ENCODE peak calls at places on chromosome 2, in six cellular contexts. W is IMR-90, V is neural progenitor cell, P is choroid plexus epithelial cell, A is HCT116, L is K562. G is an unnamed sample.

GRCh38 chr2:72255540-72255939 is 107.9 kb upstream of the CYP26B1 start:
- DNase-seq in W (no peak), V (no peak), P (no peak), A (no peak), L (no peak), G (no peak)

GRCh38 chr2:66587216-66587615 is 152.3 kb downstream of the MEIS1 start:
- DNase-seq in W (peak), V (peak), P (peak), A (no peak), L (peak), G (no peak)

GRCh38 chr2:151946856-151947523 is 118.8 kb upstream of the ARL5A start:
- DNase-seq in W (peak), V (peak), P (peak), A (peak), L (peak), G (peak)

GRCh38 chr2:171956135-171956830 is 34.0 kb downstream of the HAT1 start:
- DNase-seq in W (no peak), V (no peak), P (no peak), A (no peak), L (no peak), G (no peak)

GRCh38 chr2:48250943-48251342 is 279.0 kb upstream of the STON1 start:
- DNase-seq in W (peak), V (no peak), P (peak), A (no peak), L (no peak), G (peak)

GRCh38 chr2:232393556-232393955 is 13.1 kb upstream of the ALPG start:
- DNase-seq in W (no peak), V (no peak), P (no peak), A (no peak), L (no peak), G (no peak)

GRCh38 chr2:25323042-25323514 is 18.6 kb downstream of the DNMT3A start:
- DNase-seq in W (peak), V (peak), P (peak), A (no peak), L (peak), G (no peak)

GRCh38 chr2:220512419-220512818 is 885.0 kb downstream of the SLC4A3 start:
- DNase-seq in W (peak), V (no peak), P (peak), A (no peak), L (no peak), G (peak)

GRCh38 chr2:113797237-113797636 is 40.8 kb upstream of the SLC35F5 start:
- DNase-seq in W (no peak), V (no peak), P (no peak), A (no peak), L (no peak), G (no peak)

GRCh38 chr2:125455110-125455509 is 1200.8 kb upstream of the GYPC start:
- DNase-seq in W (peak), V (no peak), P (no peak), A (no peak), L (no peak), G (no peak)

GRCh38 chr2:60560734-60561649 is 7.5 kb upstream of the BCL11A start:
- DNase-seq in W (no peak), V (peak), P (peak), A (no peak), L (peak), G (peak)
- TF ChIP-seq CTCF in W (peak), V (peak), P (peak), A (peak), L (peak), G (peak)

DNA sequence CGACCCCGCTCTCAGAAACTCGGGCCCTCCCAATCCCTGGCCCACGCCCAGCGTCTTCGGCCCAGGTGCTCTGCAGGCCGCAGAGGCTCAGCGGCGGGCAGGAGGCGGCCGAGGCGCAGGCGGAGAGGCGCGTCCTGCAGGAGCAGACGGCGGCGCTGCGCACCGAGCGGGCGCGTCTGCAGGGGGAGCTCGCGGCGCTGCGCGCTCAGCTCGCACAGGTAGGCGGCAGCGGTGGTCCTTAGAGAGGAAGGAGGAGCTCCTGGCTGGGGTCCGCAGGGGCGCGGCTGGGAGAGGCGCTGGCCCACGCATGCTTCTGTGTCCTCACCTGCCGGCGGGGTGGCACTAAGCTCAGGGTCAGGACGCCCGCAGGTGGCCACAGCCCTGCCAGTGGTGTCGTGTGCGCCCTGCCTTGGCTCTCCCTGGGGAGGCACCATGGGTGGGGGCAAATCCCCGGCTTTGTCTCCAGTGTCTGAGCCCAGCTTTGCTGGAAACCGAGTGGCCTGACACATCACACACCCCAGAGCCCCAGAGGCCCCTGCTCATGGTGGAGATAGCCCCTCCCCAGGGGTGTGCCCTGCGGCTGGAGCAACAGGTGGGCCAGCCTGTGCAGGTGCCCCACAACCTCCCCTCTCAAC is 14.9 kb upstream of the SNED1 start:
- DNase-seq in W (peak), V (peak), P (peak), A (peak), L (peak), G (peak)
- H3K4me3 ChIP-seq in W (no peak), V (no peak), P (no peak), A (peak), L (no peak), G (no peak)

DNA sequence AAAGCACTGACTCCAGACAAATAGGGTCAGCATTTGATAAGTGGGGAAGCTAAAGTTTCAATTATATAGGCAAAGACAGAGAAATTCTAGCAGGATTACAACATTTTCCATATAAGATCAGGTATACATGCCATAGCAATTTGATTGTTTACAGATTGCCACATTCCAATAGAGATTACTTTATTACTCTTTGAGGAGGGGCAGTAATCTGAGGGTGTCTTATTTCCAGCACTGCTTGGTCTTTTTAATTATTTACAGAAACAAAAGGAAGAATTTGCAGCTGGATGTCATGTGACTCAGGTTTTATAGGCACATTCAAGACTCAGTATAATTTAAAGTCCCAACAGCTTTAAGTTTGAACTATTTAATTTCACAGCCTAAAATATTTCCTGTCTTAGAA is 42.5 kb upstream of the GPR39 start:
- DNase-seq in W (no peak), V (no peak), P (no peak), A (no peak), L (no peak), G (no peak)
- TF ChIP-seq CTCF in W (no peak), V (no peak), P (no peak), A (no peak), L (no peak), G (no peak)

GRCh38 chr2:46686811-46687210 is 207.4 kb downstream of the TMEM247 start:
- DNase-seq in W (no peak), V (no peak), P (no peak), A (no peak), L (no peak), G (no peak)

GRCh38 chr2:46679761-46680160 is 200.4 kb downstream of the TMEM247 start:
- DNase-seq in W (peak), V (no peak), P (peak), A (no peak), L (no peak), G (peak)

GRCh38 chr2:46684661-46685060 is 205.3 kb downstream of the TMEM247 start:
- DNase-seq in W (no peak), V (no peak), P (no peak), A (no peak), L (no peak), G (no peak)

GRCh38 chr2:46683541-46683940 is 204.2 kb downstream of the TMEM247 start:
- DNase-seq in W (no peak), V (no peak), P (no peak), A (no peak), L (no peak), G (no peak)
- H3K4me3 ChIP-seq in W (no peak), V (no peak), P (no peak), A (no peak), L (no peak), G (no peak)